ENCODE peak calls at places on chromosomes 12 and 14, in six cellular contexts. B, S, Q, P, L and C are unnamed samples.

GRCh38 chr12:22787557-22787956 is 162.6 kb downstream of the ETNK1 start:
- DNase-seq in P (no peak), B (no peak), L (no peak), S (peak; percentile 15), Q (peak; percentile 64), C (peak; percentile 38)

GRCh38 chr12:68245071-68246021 is 8.1 kb downstream of the IL22 start:
- DNase-seq in Q (peak; percentile 83), S (peak; percentile 92), L (peak; percentile 62), P (no peak), B (no peak), C (no peak)

GRCh38 chr12:89461649-89462612 is 62.7 kb downstream of the GALNT4 start:
- DNase-seq in P (no peak), B (peak; percentile 20), L (peak; percentile 68), S (peak; percentile 65), Q (peak; percentile 86), C (peak; percentile 83)

GRCh38 chr12:27652174-27652763 is 44.0 kb upstream of the REP15 start:
- DNase-seq in S (peak; percentile 90), P (peak; percentile 84), Q (peak; percentile 93), L (peak; percentile 66), B (peak; percentile 69), C (peak; percentile 90)

GRCh38 chr12:53560386-53560785 is 53.1 kb upstream of the NPFF start:
- DNase-seq in L (peak; percentile 93), Q (peak; percentile 97), B (no peak), S (no peak), P (no peak), C (peak; percentile 90)

GRCh38 chr12:45989857-45990467 is 412 bp downstream of the SCAF11 start:
- DNase-seq in B (no peak), S (no peak), Q (no peak), L (peak; percentile 64), P (no peak), C (no peak)

GRCh38 chr14:23430733-23431105 is 4.7 kb downstream of the MYH7 start:
- DNase-seq in B (no peak), Q (no peak), L (peak; percentile 11), P (peak; percentile 10), S (no peak), C (peak; percentile 2)

GRCh38 chr14:101709962-101710891 is 51.3 kb upstream of the PPP2R5C start:
- DNase-seq in S (no peak), P (no peak), Q (no peak), L (no peak), B (no peak), C (no peak)

GRCh38 chr12:47074757-47075156 is 4.7 kb upstream of the PCED1B start:
- DNase-seq in L (no peak), Q (no peak), S (no peak), P (no peak), B (no peak), C (no peak)

GRCh38 chr14:74979442-74980397 is 23.0 kb upstream of the EIF2B2 start:
- DNase-seq in B (no peak), Q (peak; percentile 33), P (no peak), S (no peak), L (peak; percentile 21), C (no peak)

GRCh38 chr12:4526923-4527546 is 11.7 kb upstream of the RAD51AP1 start:
- DNase-seq in S (peak; percentile 12), Q (peak; percentile 34), B (no peak), P (no peak), L (peak; percentile 7), C (peak; percentile 27)

GRCh38 chr12:58745348-58746125 is 174.8 kb downstream of the LRIG3 start:
- DNase-seq in S (no peak), P (no peak), Q (peak; percentile 15), B (no peak), L (no peak), C (peak; percentile 56)

DNA sequence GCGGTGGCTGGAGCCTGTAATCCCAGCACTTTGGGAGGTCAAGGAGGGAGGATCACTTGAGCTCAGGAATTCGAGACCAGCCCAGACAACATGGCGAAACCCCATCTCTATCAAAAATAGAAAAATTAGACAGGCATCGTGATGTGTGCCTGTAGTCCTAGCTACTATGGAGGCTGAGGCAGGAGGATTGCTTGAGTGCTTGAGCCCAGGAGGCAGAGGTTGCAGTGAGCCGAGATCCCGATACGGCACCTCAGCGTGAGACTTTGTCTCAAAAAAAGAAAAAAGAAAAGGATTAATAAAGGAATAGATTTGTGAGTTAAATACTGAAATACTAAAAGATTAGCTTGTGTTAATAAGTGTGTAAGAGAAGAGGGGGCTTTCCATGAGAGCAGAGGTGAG is 29.4 kb downstream of the RPGRIP1 start:
- DNase-seq in P (no peak), B (no peak), Q (no peak), L (no peak), S (no peak), C (no peak)
- H3K4me3 ChIP-seq in P (peak overlapping the region; percentile 13), B (peak overlapping the region; percentile 35), Q (no peak overlapping the region), L (no peak overlapping the region), S (no peak overlapping the region), C (no peak overlapping the region)

DNA sequence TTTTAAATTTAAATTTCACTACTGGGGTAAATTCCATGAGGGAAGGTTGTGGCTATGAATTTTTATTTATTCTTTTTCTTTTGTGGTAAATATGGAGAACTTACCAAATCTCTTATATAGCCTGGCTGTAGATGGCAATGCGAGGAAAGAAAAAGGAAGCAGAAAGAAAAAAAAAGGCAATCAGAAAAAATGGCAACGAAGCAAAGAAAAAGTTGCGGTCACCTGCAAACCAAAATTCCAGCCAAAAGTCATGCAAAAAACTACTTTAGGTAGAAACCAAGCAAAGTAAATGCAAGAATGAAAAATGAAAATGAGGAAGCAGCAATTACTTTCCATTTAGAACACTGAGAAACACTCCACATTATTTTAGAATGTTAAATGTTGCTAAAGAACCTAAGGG is 69.5 kb upstream of the GNPNAT1 start:
- DNase-seq in Q (no peak), P (no peak), B (no peak), L (no peak), S (no peak), C (no peak)
- TF ChIP-seq CTCF in Q (no peak), P (no peak), B (no peak), L (no peak), S (no peak), C (no peak)

GRCh38 chr12:16349132-16349463 is 1.7 kb downstream of the MGST1 start:
- DNase-seq in S (no peak), P (peak; percentile 24), B (no peak), Q (peak; percentile 98), L (peak; percentile 91), C (peak; percentile 98)
- H3K4me3 ChIP-seq in S (peak overlapping the region; percentile 44), P (peak overlapping the region; percentile 59), B (no peak overlapping the region), Q (peak overlapping the region; percentile 80), L (peak overlapping the region; percentile 76), C (peak overlapping the region; percentile 85)

DNA sequence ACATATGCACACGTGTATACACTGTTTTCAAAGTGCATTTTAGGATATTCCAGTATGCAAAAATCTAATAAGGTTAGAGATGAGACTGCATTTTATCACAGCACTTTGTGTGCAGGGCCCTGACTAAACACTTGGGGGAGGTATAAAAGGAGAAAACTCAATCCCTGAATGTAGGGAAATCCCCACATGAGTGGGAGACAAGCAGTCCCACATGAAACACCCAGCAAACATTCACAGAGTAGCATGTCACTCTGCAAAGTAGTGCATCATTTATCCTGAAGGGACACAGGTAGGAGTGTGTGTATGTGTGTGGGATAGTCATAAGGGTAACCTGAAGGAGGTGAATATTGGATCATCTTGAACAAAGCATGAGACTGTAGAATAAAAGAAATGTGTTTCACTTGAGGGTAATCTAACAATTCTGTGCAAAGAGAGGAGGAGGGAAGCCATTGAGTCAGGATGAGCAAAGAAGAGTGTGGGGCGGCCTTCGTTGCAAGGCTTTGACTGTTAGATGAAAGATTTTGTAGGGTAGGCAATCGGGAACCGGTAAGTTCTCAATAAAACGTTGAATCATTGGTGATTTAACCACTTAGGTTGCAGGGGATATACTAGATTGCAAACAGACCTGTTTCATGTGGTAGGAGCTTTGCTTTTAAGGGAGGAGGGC is 2.9 kb downstream of the PRPF40B start:
- DNase-seq in B (no peak), P (no peak), L (no peak), S (no peak), Q (peak; percentile 27), C (peak; percentile 20)
- TF ChIP-seq CTCF in B (no peak), P (peak; percentile 11), L (no peak), S (peak; percentile 24), Q (peak; percentile 29), C (peak; percentile 15)

DNA sequence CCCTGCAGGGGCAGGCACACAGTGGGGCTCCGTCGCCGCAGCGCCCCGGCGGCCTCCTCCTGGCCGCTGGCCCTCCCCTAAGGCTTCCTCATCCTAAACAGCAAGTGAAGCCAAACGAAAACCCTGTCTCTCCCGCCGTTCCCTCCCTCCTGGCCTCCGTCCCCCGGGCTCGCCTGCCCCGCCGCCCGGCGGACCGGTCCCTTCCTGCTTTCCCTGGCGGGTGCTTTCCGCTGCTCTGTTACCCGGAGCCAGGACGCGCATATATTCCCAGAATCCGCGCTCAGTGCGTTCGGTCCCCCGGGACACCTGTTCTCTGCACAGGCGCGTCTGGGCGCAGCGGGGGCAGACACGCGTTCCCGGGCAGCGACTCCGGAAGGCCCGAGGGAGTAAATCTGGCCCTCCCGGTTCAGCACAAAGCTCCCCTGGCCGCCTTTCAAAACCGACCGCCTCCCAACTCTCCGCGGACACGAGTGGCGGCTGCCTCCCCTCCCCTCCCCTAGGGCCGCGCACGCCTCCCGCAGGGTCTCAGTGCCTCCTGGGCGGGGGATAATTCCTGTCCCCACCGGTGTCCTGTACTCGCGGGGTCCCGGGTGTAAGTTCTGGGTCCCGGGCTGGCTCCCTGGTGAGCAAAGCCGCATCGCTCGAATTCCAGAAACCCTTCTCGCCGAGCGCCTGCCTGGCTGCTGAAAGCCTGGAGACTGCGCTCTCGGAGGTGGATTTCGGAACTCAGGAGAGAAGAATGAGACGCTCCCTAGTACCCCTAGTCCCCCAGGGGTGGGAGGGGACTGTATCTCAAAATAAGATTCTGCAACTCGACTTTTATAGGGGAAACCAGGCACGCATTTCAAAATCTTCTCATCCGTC is 21.4 kb upstream of the CEP170B start:
- DNase-seq in L (no peak), B (no peak), S (peak; percentile 74), P (no peak), Q (no peak), C (no peak)
- H3K4me3 ChIP-seq in L (no peak overlapping the region), B (no peak overlapping the region), S (peak overlapping the region; percentile 28), P (no peak overlapping the region), Q (peak overlapping the region; percentile 53), C (no peak overlapping the region)